ENCODE peak calls at places on chromosomes 7 and 10, in eight cellular contexts. G, I, H, W, T, J, N and C are unnamed samples.
A peak's percentile ranks its signal among the peaks of the same experiment; 100 is the strongest.

GRCh38 chr7:30348083-30348560 is 63.7 kb downstream of the ZNRF2 start:
- DNase-seq in N (no peak), I (no peak), H (peak; percentile 90), G (peak; percentile 94), T (no peak), W (peak; percentile 91), J (no peak), C (no peak)

GRCh38 chr10:49183596-49184542 is 4.3 kb downstream of the TMEM273 start:
- DNase-seq in T (no peak), N (no peak), W (peak; percentile 90), H (no peak), G (no peak), I (no peak), J (no peak), C (no peak)

GRCh38 chr7:1569016-1569415 is 816 bp downstream of the PSMG3 start:
- DNase-seq in N (no peak), J (no peak), W (peak; percentile 63), I (no peak), H (peak; percentile 81), T (peak; percentile 19), G (peak; percentile 49), C (no peak)

GRCh38 chr10:84447701-84448400 is 119.5 kb downstream of the CCSER2 start:
- DNase-seq in I (no peak), J (no peak), H (no peak), G (no peak), N (no peak), T (no peak), W (no peak), C (peak; percentile 90)

GRCh38 chr10:31426425-31426824 is 107.4 kb downstream of the ZEB1 start:
- DNase-seq in W (no peak), T (no peak), N (no peak), H (peak; percentile 87), J (no peak), G (peak; percentile 64), I (no peak), C (no peak)

GRCh38 chr7:46830-47140 is 145.6 kb upstream of the FAM20C start:
- DNase-seq in W (no peak), G (no peak), J (peak; percentile 2), H (no peak), I (no peak), N (peak; percentile 55), T (peak; percentile 9), C (no peak)

GRCh38 chr7:21887779-21888178 is 57.9 kb downstream of the CDCA7L start:
- DNase-seq in W (no peak), T (no peak), G (no peak), I (no peak), N (no peak), J (no peak), H (no peak), C (no peak)

GRCh38 chr10:110067960-110068770 is 60.4 kb downstream of the ADD3 start:
- DNase-seq in T (peak; percentile 48), I (no peak), J (no peak), H (peak; percentile 47), G (peak; percentile 34), W (peak; percentile 82), N (no peak), C (no peak)

GRCh38 chr10:95485445-95485844 is 75.7 kb downstream of the SORBS1 start:
- DNase-seq in T (no peak), I (peak; percentile 39), J (no peak), G (no peak), H (peak; percentile 75), N (no peak), W (no peak), C (no peak)

GRCh38 chr7:1890289-1891235 is 220.5 kb downstream of the ELFN1 start:
- DNase-seq in N (no peak), J (no peak), T (no peak), H (no peak), W (no peak), G (no peak), I (no peak), C (no peak)

GRCh38 chr7:152543801-152544200 is 108.0 kb upstream of the KMT2C start:
- DNase-seq in J (no peak), H (no peak), I (no peak), N (no peak), W (no peak), G (peak; percentile 12), T (no peak), C (no peak)

GRCh38 chr7:31432166-31432565 is 81.7 kb upstream of the ITPRID1 start:
- DNase-seq in J (no peak), G (peak; percentile 39), N (no peak), H (peak; percentile 19), T (no peak), W (no peak), I (no peak), C (no peak)